ENCODE peak calls at places on chromosomes 16 and 17, in six cellular contexts. Q is A549, K is WTC11, F is HepG2, N is endothelial cell of umbilical vein, P is K562. C is an unnamed sample.

GRCh38 chr16:56732832-56733231 is 2.9 kb downstream of the NUP93 start:
- DNase-seq in Q (no peak), K (no peak), F (no peak), N (no peak), P (no peak), C (no peak)

GRCh38 chr16:7440886-7441400 is 108.3 kb downstream of the RBFOX1 start:
- DNase-seq in Q (no peak), K (no peak), F (no peak), N (no peak), P (no peak), C (no peak)

GRCh38 chr17:76644995-76645394 is 1.4 kb upstream of the ST6GALNAC1 start:
- DNase-seq in Q (no peak), K (no peak), F (no peak), N (no peak), P (no peak), C (no peak)

GRCh38 chr17:83109793-83110645 is 30.6 kb downstream of the METRNL start:
- DNase-seq in Q (peak; percentile 94), K (no peak), F (peak; percentile 79), N (peak; percentile 88), P (no peak), C (no peak)

GRCh38 chr17:5770556-5771270 is 186.4 kb upstream of the NLRP1 start:
- DNase-seq in Q (no peak), K (peak; percentile 41), F (no peak), N (peak; percentile 37), P (no peak), C (peak; percentile 56)

GRCh38 chr16:80202831-80203230 is 338.0 kb upstream of the DYNLRB2 start:
- DNase-seq in Q (no peak), K (no peak), F (no peak), N (no peak), P (no peak), C (no peak)

GRCh38 chr16:22077700-22078313 is 14.5 kb upstream of the VWA3A start:
- DNase-seq in Q (peak; percentile 61), K (peak; percentile 74), F (peak; percentile 62), N (peak; percentile 72), P (peak; percentile 68), C (peak; percentile 84)

GRCh38 chr17:58595194-58595792 is 80.9 kb upstream of the MTMR4 start:
- DNase-seq in Q (no peak), K (no peak), F (no peak), N (no peak), P (no peak), C (no peak)

GRCh38 chr16:31876955-31877828 is 3.6 kb downstream of the ZNF267 start:
- DNase-seq in Q (no peak), K (no peak), F (peak; percentile 87), N (peak; percentile 83), P (no peak), C (no peak)

GRCh38 chr17:81832608-81833159 is 407 bp downstream of the MCRIP1 start:
- DNase-seq in Q (no peak), K (peak; percentile 40), F (no peak), N (peak; percentile 25), P (peak; percentile 56), C (no peak)

GRCh38 chr16:50360033-50360778 is 8.6 kb downstream of the BRD7 start:
- DNase-seq in Q (no peak), K (no peak), F (no peak), N (no peak), P (no peak), C (no peak)
- TF ChIP-seq JUN in Q (no peak), K (no peak), F (no peak), N (no peak), P (no peak), C (no peak)

DNA sequence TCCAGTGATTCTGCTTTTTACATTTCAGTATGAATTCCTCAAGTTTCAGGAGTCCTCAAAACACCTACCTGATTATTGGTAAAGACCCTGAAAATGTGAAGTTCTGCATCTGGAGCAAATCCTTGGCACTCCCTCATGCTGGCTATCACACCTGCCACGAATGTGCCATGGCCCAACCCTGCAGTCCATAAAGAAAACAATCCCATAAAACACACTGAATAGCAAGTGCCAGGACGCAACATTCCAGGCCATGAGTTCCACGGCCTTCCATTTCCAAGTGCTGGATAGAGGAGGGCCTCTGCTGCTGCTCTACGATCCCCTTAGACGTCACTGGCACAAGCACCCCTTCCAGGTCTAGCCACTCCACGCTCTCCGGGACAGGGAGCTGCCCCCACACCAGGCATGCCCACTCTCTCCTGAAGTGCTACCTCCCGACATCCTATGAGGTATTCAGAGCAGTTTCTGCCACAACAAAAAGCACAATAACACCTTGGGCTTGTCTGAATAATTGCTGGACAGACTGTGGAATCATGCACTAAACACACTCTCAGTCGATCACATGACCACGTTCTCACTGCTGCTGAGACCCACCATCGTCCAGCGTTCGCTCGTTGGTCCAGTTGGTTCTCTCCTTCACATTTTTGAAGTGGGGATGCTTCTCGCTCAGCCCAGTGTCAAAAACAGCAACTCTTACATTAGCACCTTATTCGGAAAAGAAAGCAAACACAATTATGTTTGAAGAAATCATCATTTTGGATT is 23.4 kb downstream of the MBTPS1 start:
- DNase-seq in Q (no peak), K (no peak), F (no peak), N (no peak), P (no peak), C (no peak)
- TF ChIP-seq JUN in Q (no peak), K (no peak), F (no peak), N (no peak), P (no peak), C (no peak)

GRCh38 chr16:65415460-65415859 is 293.6 kb upstream of the CDH11 start:
- DNase-seq in Q (no peak), K (no peak), F (no peak), N (no peak), P (no peak), C (no peak)
- TF ChIP-seq JUN in Q (no peak), K (no peak), F (no peak), N (no peak), P (no peak), C (no peak)

GRCh38 chr17:10099051-10099571 is 99.3 kb downstream of the GAS7 start:
- DNase-seq in Q (no peak), K (no peak), F (no peak), N (no peak), P (no peak), C (no peak)
- TF ChIP-seq JUN in Q (no peak), K (no peak), F (no peak), N (no peak), P (no peak), C (no peak)

DNA sequence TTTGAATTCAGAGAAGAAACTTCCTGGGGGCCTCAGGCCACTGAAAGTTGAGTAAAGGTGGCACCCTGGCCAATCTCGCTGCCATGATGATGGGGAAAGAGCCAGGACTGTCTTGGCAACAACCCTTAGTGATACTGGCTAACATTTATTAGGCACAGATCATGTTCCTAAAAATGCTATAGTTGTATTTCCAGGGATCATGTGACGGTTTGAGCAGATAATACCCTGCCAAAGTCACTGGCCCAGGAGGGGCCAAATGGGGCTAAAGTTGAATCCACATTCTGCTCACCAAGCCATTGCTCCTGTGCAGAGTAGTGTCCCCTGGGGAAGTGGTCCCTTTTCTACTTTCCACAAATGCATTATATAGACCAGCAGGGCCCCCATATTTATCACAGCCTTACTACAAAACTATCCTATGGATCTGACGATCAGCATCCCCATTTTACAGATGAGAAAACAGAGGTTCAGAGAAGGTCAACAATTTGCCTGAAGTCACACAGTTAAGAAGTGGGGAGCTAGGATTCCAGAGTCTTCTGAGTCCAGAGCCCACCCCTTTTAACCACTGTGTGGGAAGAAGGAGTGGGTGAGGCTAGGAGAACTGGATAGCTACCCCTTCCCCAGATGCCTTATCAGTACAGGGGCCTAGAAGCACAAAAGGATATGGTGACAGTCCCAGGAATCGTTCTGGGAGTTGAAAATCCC is 300.0 kb upstream of the IRX3 start:
- DNase-seq in Q (no peak), K (no peak), F (no peak), N (no peak), P (no peak), C (no peak)
- TF ChIP-seq JUN in Q (no peak), K (no peak), F (no peak), N (no peak), P (no peak), C (no peak)

GRCh38 chr17:1470071-1470773 is 14.2 kb upstream of the CRK start:
- DNase-seq in Q (no peak), K (no peak), F (no peak), N (no peak), P (no peak), C (no peak)
- TF ChIP-seq JUN in Q (no peak), K (no peak), F (no peak), N (no peak), P (no peak), C (no peak)

GRCh38 chr16:66603537-66604375 is 748 bp upstream of the CMTM3 start:
- DNase-seq in Q (peak; percentile 70), K (peak; percentile 74), F (peak; percentile 57), N (peak; percentile 61), P (peak; percentile 77), C (no peak)
- TF ChIP-seq JUN in Q (peak; percentile 44), K (no peak), F (no peak), N (no peak), P (no peak), C (no peak)